ENCODE peak calls at places on chromosomes 6 and 20, in four cellular contexts. One of them, this sample, is unnamed.

GRCh38 chr20:2759603-2760360 is 40.6 kb downstream of the CPXM1 start:
- DNase-seq in HCT116: no peak
- DNase-seq in testis: no peak
- DNase-seq in IMR-90: no peak
- DNase-seq in this sample: no peak

GRCh38 chr20:16397053-16397452 is 176.2 kb downstream of the KIF16B start:
- DNase-seq in testis: peak; percentile 66
- DNase-seq in HCT116: no peak
- DNase-seq in IMR-90: no peak
- DNase-seq in this sample: peak; percentile 67

GRCh38 chr6:139923964-139924475 is 549.6 kb upstream of the CITED2 start:
- DNase-seq in testis: no peak
- DNase-seq in HCT116: no peak
- DNase-seq in IMR-90: no peak
- DNase-seq in this sample: no peak

GRCh38 chr6:751765-752164 is 58.8 kb upstream of the EXOC2 start:
- DNase-seq in IMR-90: no peak
- DNase-seq in testis: no peak
- DNase-seq in HCT116: no peak
- DNase-seq in this sample: no peak

GRCh38 chr6:19841181-19841580 is 4.0 kb downstream of the ID4 start:
- DNase-seq in testis: no peak
- DNase-seq in HCT116: no peak
- DNase-seq in IMR-90: no peak
- DNase-seq in this sample: no peak

GRCh38 chr6:124943658-124944057 is 18.6 kb upstream of the RNF217 start:
- DNase-seq in testis: no peak
- DNase-seq in HCT116: no peak
- DNase-seq in IMR-90: no peak
- DNase-seq in this sample: no peak

GRCh38 chr6:87099472-87099871 is 4.6 kb upstream of the CGA start:
- DNase-seq in IMR-90: no peak
- DNase-seq in HCT116: no peak
- DNase-seq in testis: no peak
- DNase-seq in this sample: no peak

GRCh38 chr20:58237318-58238182 is 9.1 kb upstream of the ANKRD60 start:
- DNase-seq in IMR-90: peak; percentile 82
- DNase-seq in HCT116: no peak
- DNase-seq in testis: no peak
- DNase-seq in this sample: no peak

GRCh38 chr6:17292600-17293133 is 11.5 kb downstream of the RBM24 start:
- DNase-seq in IMR-90: no peak
- DNase-seq in testis: no peak
- DNase-seq in HCT116: no peak
- DNase-seq in this sample: no peak

GRCh38 chr6:143005816-143006215 is 54.9 kb upstream of the AIG1 start:
- DNase-seq in HCT116: no peak
- DNase-seq in IMR-90: no peak
- DNase-seq in testis: no peak
- DNase-seq in this sample: no peak

GRCh38 chr6:131813991-131814390 is 6.2 kb downstream of the ENPP1 start:
- DNase-seq in HCT116: no peak
- DNase-seq in IMR-90: no peak
- DNase-seq in testis: no peak
- DNase-seq in this sample: no peak

GRCh38 chr6:145498425-145498824 is 236.9 kb downstream of the EPM2A start:
- DNase-seq in testis: no peak
- DNase-seq in IMR-90: no peak
- DNase-seq in HCT116: no peak
- DNase-seq in this sample: no peak

GRCh38 chr6:25706314-25707014 is 48.1 kb upstream of the SLC17A4 start:
- DNase-seq in IMR-90: no peak
- DNase-seq in HCT116: no peak
- DNase-seq in testis: no peak
- DNase-seq in this sample: peak; percentile 55

GRCh38 chr6:152573762-152574161 is 63.4 kb downstream of the SYNE1 start:
- DNase-seq in HCT116: no peak
- DNase-seq in testis: no peak
- DNase-seq in IMR-90: peak; percentile 18
- DNase-seq in this sample: no peak

GRCh38 chr20:49381558-49382493 is 100.6 kb downstream of the KCNB1 start:
- DNase-seq in testis: peak; percentile 79
- DNase-seq in HCT116: peak; percentile 33
- DNase-seq in IMR-90: peak; percentile 10
- DNase-seq in this sample: peak; percentile 62

GRCh38 chr6:56689663-56690062 is 47.0 kb upstream of the DST start:
- DNase-seq in HCT116: no peak
- DNase-seq in testis: no peak
- DNase-seq in IMR-90: no peak
- DNase-seq in this sample: no peak

GRCh38 chr6:158543606-158544185 is 16.2 kb upstream of the TMEM181 start:
- DNase-seq in testis: peak; percentile 59
- DNase-seq in IMR-90: no peak
- DNase-seq in HCT116: no peak
- DNase-seq in this sample: peak; percentile 49

GRCh38 chr6:45665859-45666258 is 288.1 kb upstream of the SUPT3H start:
- DNase-seq in IMR-90: no peak
- DNase-seq in testis: no peak
- DNase-seq in HCT116: no peak
- DNase-seq in this sample: no peak

GRCh38 chr6:170136541-170137175 is 154.2 kb downstream of the DLL1 start:
- DNase-seq in IMR-90: no peak
- DNase-seq in testis: peak; percentile 14
- DNase-seq in HCT116: no peak
- DNase-seq in this sample: peak; percentile 6

GRCh38 chr6:110875548-110876169 is 1.1 kb downstream of the AMD1 start:
- DNase-seq in IMR-90: no peak
- DNase-seq in testis: peak; percentile 52
- DNase-seq in HCT116: no peak
- DNase-seq in this sample: peak; percentile 49

GRCh38 chr6:106206905-106207304 is 118.7 kb downstream of the ATG5 start:
- DNase-seq in IMR-90: no peak
- DNase-seq in HCT116: no peak
- DNase-seq in testis: no peak
- DNase-seq in this sample: no peak

GRCh38 chr20:2330090-2330695 is 34.4 kb downstream of the TGM3 start:
- DNase-seq in HCT116: no peak
- DNase-seq in testis: no peak
- DNase-seq in IMR-90: no peak
- DNase-seq in this sample: no peak

GRCh38 chr20:43983904-43984361 is 69.3 kb downstream of the TOX2 start:
- DNase-seq in HCT116: no peak
- DNase-seq in IMR-90: no peak
- DNase-seq in testis: no peak
- DNase-seq in this sample: no peak

GRCh38 chr20:43984587-43984986 is 69.9 kb downstream of the TOX2 start:
- DNase-seq in testis: no peak
- DNase-seq in HCT116: no peak
- DNase-seq in IMR-90: no peak
- DNase-seq in this sample: no peak

GRCh38 chr20:43982016-43982415 is 67.4 kb downstream of the TOX2 start:
- DNase-seq in testis: no peak
- DNase-seq in IMR-90: no peak
- DNase-seq in HCT116: no peak
- DNase-seq in this sample: no peak

GRCh38 chr20:43982886-43983285 is 68.2 kb downstream of the TOX2 start:
- DNase-seq in testis: no peak
- DNase-seq in IMR-90: no peak
- DNase-seq in HCT116: no peak
- DNase-seq in this sample: no peak

DNA sequence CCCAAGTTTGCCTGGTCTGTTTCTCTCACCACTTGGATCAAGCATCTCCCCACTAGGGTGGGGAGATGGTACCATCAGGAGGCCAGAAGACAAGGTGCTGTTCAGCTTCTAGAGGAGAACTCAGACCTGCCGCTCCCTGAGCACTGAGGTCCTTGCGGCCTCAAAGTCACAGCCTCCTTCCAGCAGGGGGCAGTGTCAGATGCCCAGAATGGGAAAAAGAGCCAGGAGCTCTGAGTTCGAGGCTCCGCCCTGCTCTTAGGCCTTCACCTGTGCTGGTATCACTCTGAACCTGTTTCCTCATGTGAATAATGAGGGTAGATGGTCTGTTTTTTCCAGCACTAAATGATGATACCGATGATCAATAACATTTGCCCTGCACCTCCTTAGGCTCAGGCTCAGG is 68.7 kb downstream of the TOX2 start:
- DNase-seq in testis: peak; percentile 23
- DNase-seq in IMR-90: no peak
- DNase-seq in HCT116: no peak
- DNase-seq in this sample: peak; percentile 17
- TF ChIP-seq CTCF in testis: peak; percentile 25
- TF ChIP-seq CTCF in IMR-90: peak; percentile 7
- TF ChIP-seq CTCF in HCT116: peak; percentile 85
- TF ChIP-seq CTCF in this sample: peak; percentile 25

GRCh38 chr20:36745927-36746659 is at the start of gene NDRG3:
- DNase-seq in testis: peak; percentile 97
- DNase-seq in IMR-90: peak; percentile 89
- DNase-seq in HCT116: peak; percentile 78
- DNase-seq in this sample: peak; percentile 97
- H3K4me3 ChIP-seq in testis: peak within 1 kb of the TSS; percentile 91
- H3K4me3 ChIP-seq in IMR-90: peak within 1 kb of the TSS; percentile 66
- H3K4me3 ChIP-seq in HCT116: peak within 1 kb of the TSS; percentile 75
- H3K4me3 ChIP-seq in this sample: peak within 1 kb of the TSS; percentile 69

DNA sequence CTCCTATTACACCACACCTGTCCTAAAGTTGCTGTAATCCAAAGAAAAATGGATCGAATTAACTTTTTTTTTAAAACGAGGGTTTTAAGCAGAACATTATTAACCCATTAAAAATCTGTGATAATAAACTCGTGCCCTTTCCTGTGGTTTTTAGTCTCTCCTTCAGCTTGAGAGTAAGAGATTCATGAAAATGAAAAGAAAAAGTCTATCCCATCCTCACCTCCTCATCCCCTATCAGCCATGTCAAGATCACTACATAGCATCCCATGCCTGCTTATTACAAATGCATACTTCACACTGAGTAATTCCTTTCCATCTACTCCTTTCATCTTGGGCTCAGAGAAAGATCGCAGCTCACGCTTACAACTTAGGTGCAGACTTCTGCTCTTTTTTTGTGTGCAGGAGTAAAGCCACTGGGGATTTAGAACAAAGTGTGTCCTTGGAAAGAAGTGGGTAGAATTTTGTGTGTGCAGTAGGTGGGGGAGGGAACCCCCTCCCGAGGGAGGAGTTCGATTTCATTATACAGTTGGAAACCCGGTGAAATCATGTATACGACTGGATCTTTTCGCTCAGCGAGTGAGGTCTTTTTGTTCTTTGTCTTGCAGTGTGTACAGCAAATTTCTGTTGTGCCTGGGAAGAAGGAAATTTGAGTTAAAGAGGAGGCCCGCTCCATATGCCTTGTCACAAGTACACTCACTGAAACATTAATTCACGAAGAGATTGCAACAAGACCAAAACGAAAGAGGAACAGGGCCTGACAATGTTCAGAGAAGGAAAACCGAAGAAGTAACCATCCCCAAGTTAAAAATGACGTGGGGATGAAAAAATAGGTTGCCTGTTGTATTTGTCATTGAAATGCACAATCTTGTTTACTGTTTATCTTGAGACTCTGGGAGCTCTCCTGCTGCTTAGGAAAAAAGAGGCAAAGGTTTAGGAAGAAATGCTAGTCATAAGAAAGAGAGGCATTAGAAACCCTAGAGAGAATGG is 146.5 kb upstream of the ZNF217 start:
- DNase-seq in IMR-90: peak; percentile 44
- DNase-seq in testis: no peak
- DNase-seq in HCT116: no peak
- DNase-seq in this sample: no peak
- TF ChIP-seq POLR2A in IMR-90: no peak
- TF ChIP-seq POLR2A in testis: no peak
- TF ChIP-seq POLR2A in HCT116: no peak
- TF ChIP-seq POLR2A in this sample: no peak

GRCh38 chr20:22414354-22414753 is 170.0 kb downstream of the FOXA2 start:
- DNase-seq in IMR-90: no peak
- DNase-seq in HCT116: no peak
- DNase-seq in testis: no peak
- DNase-seq in this sample: no peak
- TF ChIP-seq CTCF in IMR-90: no peak
- TF ChIP-seq CTCF in HCT116: no peak
- TF ChIP-seq CTCF in testis: no peak
- TF ChIP-seq CTCF in this sample: no peak

GRCh38 chr20:47319517-47320252 is 36.8 kb downstream of the ZMYND8 start:
- DNase-seq in testis: no peak
- DNase-seq in IMR-90: peak; percentile 74
- DNase-seq in HCT116: peak; percentile 78
- DNase-seq in this sample: no peak
- H3K4me3 ChIP-seq in testis: no peak overlapping the region
- H3K4me3 ChIP-seq in IMR-90: no peak overlapping the region
- H3K4me3 ChIP-seq in HCT116: peak overlapping the region; percentile 51
- H3K4me3 ChIP-seq in this sample: peak overlapping the region; percentile 36

DNA sequence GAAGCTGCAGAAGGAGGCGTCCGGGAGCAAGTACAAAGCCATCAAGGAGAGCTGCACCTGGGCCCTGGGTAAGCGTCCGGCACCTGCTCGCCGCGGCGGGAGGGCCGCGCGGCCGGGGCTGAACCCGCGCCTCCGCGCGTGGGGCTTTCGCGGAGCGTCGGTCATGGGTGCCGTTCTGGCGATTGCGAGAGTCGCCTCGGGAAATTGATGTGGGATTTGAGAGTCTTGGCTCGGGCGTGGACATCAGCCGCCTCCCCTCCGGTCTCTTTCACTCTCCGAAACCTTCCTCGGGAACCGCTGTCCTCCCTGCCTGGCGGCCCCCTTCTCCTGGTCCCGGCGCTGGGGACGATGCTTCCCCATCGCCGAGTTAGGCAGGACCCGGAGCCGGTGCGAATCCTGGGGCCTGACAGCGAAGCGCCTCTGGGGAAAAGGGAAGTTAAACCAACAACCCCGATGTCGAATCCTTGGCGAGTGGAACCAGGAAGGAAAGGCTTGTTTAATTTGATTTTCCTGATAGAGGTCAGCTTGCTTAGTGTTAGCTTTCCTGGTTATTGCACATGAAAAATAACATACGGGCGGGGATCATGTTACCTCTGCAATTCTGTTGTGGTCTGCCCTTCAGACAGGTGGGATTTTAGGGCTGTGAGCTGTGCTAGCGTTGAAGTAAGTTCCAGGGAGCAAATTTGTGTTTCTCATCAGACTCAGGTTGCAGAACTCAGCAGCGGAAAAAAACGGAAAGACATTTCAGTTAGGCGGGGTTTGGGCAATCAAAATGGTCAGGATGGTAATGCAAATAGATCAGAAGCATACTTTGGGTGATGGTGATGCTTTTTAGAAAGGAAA is 586 bp downstream of the ARFGEF3 start:
- DNase-seq in IMR-90: no peak
- DNase-seq in HCT116: no peak
- DNase-seq in testis: peak; percentile 16
- DNase-seq in this sample: no peak
- TF ChIP-seq POLR2A in IMR-90: no peak
- TF ChIP-seq POLR2A in HCT116: no peak
- TF ChIP-seq POLR2A in testis: no peak
- TF ChIP-seq POLR2A in this sample: no peak